ENCODE peak calls at places on chromosomes 7 and 10, in ten cellular contexts. O is PC-9, Z is fibroblast of mammary gland, I is left ventricle myocardium inferior, M is endodermal cell, C is skeletal muscle cell, T is astrocyte of the spinal cord, D is DND-41, A is Caco-2, B is cardiac muscle cell. H is an unnamed sample.

GRCh38 chr10:126063353-126063791 is 167.0 kb downstream of the FANK1 start:
- DNase-seq in C (peak), I (no peak), Z (peak), A (no peak), T (peak), O (peak), D (no peak), M (no peak), B (peak), H (peak)

GRCh38 chr10:118754132-118754555 is 626 bp downstream of the CACUL1 start:
- DNase-seq in O (peak), B (peak), T (peak), M (peak), I (peak), A (peak), Z (peak), D (peak), C (no peak), H (peak)

GRCh38 chr10:26621243-26621888 is 76.1 kb upstream of the PDSS1 start:
- DNase-seq in C (no peak), O (no peak), I (no peak), M (no peak), Z (no peak), B (no peak), D (no peak), A (no peak), T (no peak), H (no peak)

GRCh38 chr7:45177801-45178200 is 20.2 kb downstream of the RAMP3 start:
- DNase-seq in C (no peak), B (no peak), M (no peak), A (peak), I (no peak), T (no peak), O (no peak), D (no peak), Z (no peak), H (peak)

GRCh38 chr7:84277628-84278224 is 83.1 kb upstream of the SEMA3A start:
- DNase-seq in O (no peak), M (peak), I (no peak), A (no peak), Z (no peak), T (peak), D (no peak), C (no peak), B (no peak), H (peak)

GRCh38 chr10:6579193-6579903 is 728 bp downstream of the PRKCQ start:
- DNase-seq in M (peak), I (no peak), B (no peak), T (peak), O (no peak), Z (no peak), D (no peak), A (no peak), C (no peak), H (no peak)

GRCh38 chr10:25753776-25754175 is 180.3 kb upstream of the MYO3A start:
- DNase-seq in D (no peak), Z (peak), C (no peak), M (no peak), B (peak), T (peak), A (no peak), O (no peak), I (no peak), H (no peak)

GRCh38 chr10:24851595-24851994 is 100.8 kb downstream of the PRTFDC1 start:
- DNase-seq in O (no peak), C (no peak), M (no peak), Z (no peak), B (peak), I (no peak), A (no peak), T (peak), D (no peak), H (no peak)

GRCh38 chr7:107327986-107328569 is 141.8 kb upstream of the GPR22 start:
- DNase-seq in D (no peak), C (no peak), A (no peak), T (peak), M (no peak), I (no peak), B (no peak), Z (no peak), O (peak), H (peak)

GRCh38 chr7:106681815-106682495 is 21.0 kb upstream of the CCDC71L start:
- DNase-seq in T (peak), B (peak), C (peak), I (no peak), O (no peak), M (no peak), Z (peak), A (no peak), D (no peak), H (peak)

GRCh38 chr7:108376206-108376605 is 80.0 kb downstream of the NRCAM start:
- DNase-seq in I (no peak), O (no peak), C (no peak), B (no peak), M (no peak), Z (no peak), T (no peak), D (no peak), A (no peak), H (no peak)

GRCh38 chr10:1874533-1874932 is 137.2 kb upstream of the ADARB2 start:
- DNase-seq in B (no peak), I (no peak), Z (no peak), O (no peak), M (no peak), T (no peak), C (no peak), A (no peak), D (no peak), H (no peak)

GRCh38 chr7:91962419-91962818 is 21.8 kb downstream of the AKAP9 start:
- DNase-seq in B (no peak), I (no peak), A (no peak), Z (no peak), C (no peak), T (no peak), O (no peak), M (no peak), D (no peak), H (no peak)

GRCh38 chr7:31437466-31437865 is 76.4 kb upstream of the ITPRID1 start:
- DNase-seq in O (no peak), M (no peak), T (no peak), Z (no peak), D (no peak), B (no peak), C (no peak), A (no peak), I (no peak), H (no peak)

GRCh38 chr7:79282051-79282694 is 171.3 kb downstream of the MAGI2 start:
- DNase-seq in Z (peak), A (peak), C (peak), M (no peak), O (no peak), D (no peak), B (peak), T (peak), I (no peak), H (peak)

GRCh38 chr10:558331-558730 is 131.1 kb downstream of the DIP2C start:
- DNase-seq in C (no peak), B (no peak), I (no peak), D (no peak), Z (no peak), T (no peak), A (no peak), M (peak), O (no peak), H (no peak)

GRCh38 chr7:100003711-100004661 is 11.4 kb upstream of the ZKSCAN1 start:
- DNase-seq in D (no peak), I (no peak), T (no peak), B (no peak), M (peak), A (peak), Z (no peak), O (no peak), C (no peak), H (no peak)

DNA sequence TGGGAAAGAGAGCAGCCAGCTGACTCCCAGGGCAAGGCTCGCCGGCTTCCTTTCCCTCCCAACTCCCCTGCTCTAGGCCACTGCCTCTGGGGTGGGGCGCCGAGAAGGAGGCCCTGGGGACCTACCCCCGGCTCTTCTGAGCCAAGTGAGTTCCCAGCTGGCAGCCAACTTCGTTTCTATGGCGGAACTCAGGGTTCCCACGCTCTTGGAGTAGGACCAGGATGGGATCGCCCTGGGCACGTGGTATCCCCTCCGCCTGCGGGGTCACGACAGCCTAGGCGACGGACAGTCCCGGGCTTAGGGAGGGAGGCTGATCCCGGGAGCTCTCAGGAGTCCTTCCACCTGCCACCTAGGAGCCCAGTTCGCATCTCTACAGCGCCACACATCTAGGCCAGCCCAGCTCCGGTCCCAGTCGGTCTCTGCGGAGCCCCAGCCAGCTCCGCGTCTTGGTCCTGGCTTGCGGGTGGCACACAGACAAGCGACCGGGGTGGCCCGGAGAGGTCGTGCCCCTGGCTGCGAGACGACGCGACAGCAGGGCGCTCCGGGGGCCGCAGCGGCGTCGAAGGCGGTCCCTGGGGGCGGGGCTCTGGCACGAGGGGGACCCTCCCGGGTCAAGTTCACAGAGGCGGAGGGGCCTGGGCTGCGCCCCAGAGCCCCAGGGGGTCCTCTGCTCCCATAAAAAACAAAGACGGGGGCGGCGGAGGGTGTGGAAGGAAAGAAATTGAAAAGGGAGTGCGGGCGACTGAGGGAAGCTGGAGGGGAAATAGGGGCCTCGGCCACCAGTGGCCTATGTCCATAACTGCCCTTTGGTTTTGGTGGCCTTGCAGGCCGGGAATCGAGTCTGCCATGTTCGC is 20.4 kb upstream of the GATA3 start:
- DNase-seq in M (peak), O (no peak), D (no peak), A (no peak), C (no peak), Z (no peak), I (no peak), T (no peak), B (no peak), H (no peak)
- H3K4me3 ChIP-seq in M (no peak), O (no peak), D (no peak), A (no peak), C (no peak), Z (no peak), I (peak), T (no peak), B (peak), H (no peak)

GRCh38 chr7:98830972-98831548 is 38.8 kb downstream of the TMEM130 start:
- DNase-seq in T (no peak), M (no peak), C (no peak), O (no peak), Z (no peak), D (no peak), B (no peak), A (no peak), I (no peak), H (no peak)
- H3K4me3 ChIP-seq in T (no peak), M (no peak), C (no peak), O (no peak), Z (no peak), D (no peak), B (no peak), A (no peak), I (no peak), H (no peak)

GRCh38 chr10:13718820-13719219 is 132.1 kb downstream of the PRPF18 start:
- DNase-seq in A (no peak), T (no peak), I (no peak), Z (no peak), B (no peak), M (no peak), D (no peak), C (no peak), O (no peak), H (no peak)
- H3K4me3 ChIP-seq in A (peak), T (no peak), I (peak), Z (no peak), B (no peak), M (no peak), D (peak), C (peak), O (no peak), H (no peak)

DNA sequence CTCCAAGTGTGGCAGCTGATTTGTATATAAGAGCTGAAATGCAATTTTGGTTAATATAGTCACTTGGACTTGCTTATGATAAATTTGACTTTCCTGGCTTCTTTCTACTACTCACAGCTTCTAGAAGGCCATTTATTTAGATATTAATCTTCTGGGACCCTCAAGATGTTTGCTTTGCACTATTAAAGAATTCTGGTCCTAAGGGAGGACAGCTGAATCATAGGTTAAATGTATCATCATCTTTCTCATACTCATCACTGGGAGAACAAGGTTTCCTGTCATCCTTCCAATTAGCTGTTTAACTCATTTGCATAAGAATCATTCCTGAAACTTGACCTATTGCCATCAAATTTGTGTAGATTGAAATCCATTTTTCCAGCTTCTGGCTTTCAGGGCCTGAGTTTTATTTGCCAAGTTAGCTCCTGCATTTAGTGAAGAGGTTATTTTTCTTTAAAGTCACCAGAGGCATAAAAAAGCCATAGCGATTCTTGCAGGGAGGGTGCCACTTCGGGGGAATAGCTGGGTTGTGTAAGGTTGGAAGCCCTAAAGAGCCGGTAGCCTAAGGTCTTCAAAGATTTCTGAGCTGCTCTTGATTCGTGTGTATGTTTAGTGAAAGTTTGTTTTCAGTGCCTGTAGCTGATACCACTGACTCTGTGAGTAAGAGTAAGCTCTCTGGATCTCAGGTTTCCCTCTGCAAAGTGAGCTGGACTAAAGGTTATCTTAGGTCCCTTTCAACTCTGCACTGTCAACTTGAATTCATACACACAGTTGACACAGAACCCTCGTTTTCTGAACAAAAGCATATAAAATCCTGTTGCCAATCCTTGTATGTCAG is 4.2 kb downstream of the MAP3K8 start:
- DNase-seq in C (no peak), Z (peak), A (no peak), M (no peak), D (no peak), I (no peak), T (no peak), B (no peak), O (no peak), H (no peak)
- H3K4me3 ChIP-seq in C (no peak), Z (no peak), A (no peak), M (peak), D (peak), I (peak), T (no peak), B (no peak), O (no peak), H (no peak)

DNA sequence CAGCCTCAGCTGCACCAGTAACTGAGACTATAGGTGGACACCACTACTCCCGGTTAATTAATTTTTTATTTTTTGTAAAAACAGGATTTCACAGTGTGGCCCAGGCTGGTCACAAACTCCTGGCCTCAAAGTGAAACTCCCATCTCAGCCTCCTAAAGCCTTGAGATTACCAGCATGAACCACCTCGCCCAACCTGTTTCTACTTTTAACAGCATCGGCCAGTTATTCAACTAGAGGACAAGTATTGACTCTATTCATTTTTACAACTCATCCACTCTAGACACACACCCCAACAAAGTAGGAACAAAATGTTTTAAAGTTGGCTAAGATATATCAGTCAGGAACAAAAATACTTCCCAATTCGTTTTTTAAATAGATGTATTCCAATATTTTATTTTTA is 334.8 kb downstream of the PARD3 start:
- DNase-seq in O (no peak), M (no peak), A (peak), T (no peak), Z (no peak), C (no peak), D (no peak), I (no peak), B (no peak), H (no peak)
- H3K4me3 ChIP-seq in O (no peak), M (no peak), A (no peak), T (no peak), Z (no peak), C (no peak), D (no peak), I (no peak), B (no peak), H (no peak)

DNA sequence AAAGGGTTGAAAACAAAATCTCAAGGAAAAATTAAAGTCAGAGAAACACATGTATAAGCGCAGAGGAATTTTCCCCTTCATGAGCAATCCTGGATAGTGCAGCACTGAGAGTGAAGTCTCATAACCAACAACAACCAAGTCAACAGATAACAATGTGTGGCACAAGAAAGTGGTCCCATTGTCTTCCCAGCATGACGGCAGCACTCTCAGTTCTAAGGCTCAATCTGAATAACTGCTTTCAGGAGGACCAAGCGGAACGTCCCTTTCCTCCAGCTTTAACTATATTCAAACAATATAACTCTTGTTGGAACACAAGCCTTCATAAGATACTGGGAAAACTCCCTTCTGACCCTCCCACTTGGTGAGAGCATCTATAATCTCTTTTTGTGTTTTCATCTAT is 137.9 kb downstream of the RAPGEF5 start:
- DNase-seq in T (no peak), Z (no peak), O (no peak), A (no peak), M (no peak), I (no peak), C (no peak), D (no peak), B (peak), H (no peak)
- H3K4me3 ChIP-seq in T (no peak), Z (no peak), O (no peak), A (no peak), M (no peak), I (peak), C (no peak), D (no peak), B (no peak), H (no peak)

GRCh38 chr7:27184342-27185012 is 555 bp downstream of the HOXA11 start:
- DNase-seq in C (no peak), T (no peak), A (peak), M (peak), D (no peak), Z (peak), O (peak), B (no peak), I (no peak), H (peak)
- H3K4me3 ChIP-seq in C (peak), T (peak), A (peak), M (peak), D (no peak), Z (peak), O (peak), B (peak), I (peak), H (peak)

DNA sequence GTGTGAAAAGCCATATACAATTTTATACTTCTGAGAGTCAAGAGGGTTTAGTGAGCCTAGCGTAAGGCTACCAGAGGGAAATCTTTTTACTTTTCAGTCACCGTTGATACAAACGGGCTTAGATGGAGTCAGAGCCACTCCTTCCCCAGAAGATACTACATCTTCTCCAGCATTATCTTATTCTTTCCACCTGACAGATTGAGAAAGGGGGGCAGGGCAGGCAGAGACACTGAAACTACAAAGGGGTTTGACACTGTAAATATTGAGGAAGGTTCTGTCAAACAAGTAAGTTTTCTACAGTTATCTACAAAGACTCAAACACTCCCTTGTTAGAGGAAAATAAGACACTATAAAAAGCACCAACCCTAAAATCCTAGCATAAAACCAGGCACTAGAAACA is 100.0 kb downstream of the RELN start:
- DNase-seq in Z (no peak), D (no peak), O (no peak), I (no peak), A (no peak), M (no peak), T (no peak), C (no peak), B (no peak), H (no peak)
- H3K4me3 ChIP-seq in Z (no peak), D (no peak), O (no peak), I (no peak), A (no peak), M (no peak), T (no peak), C (no peak), B (no peak), H (no peak)

GRCh38 chr10:85603167-85603940 is 763.2 kb downstream of the GRID1 start:
- DNase-seq in C (no peak), A (no peak), T (no peak), Z (no peak), O (peak), D (no peak), B (no peak), M (peak), I (no peak), H (peak)
- H3K4me3 ChIP-seq in C (no peak), A (no peak), T (no peak), Z (no peak), O (no peak), D (no peak), B (no peak), M (no peak), I (no peak), H (no peak)

GRCh38 chr10:20406607-20407188 is 490.4 kb downstream of the NEBL start:
- DNase-seq in Z (no peak), T (no peak), I (no peak), O (no peak), M (no peak), C (no peak), D (no peak), A (no peak), B (no peak), H (no peak)

GRCh38 chr10:20407421-20407820 is 489.7 kb downstream of the NEBL start:
- DNase-seq in A (no peak), B (no peak), O (no peak), M (no peak), Z (no peak), I (no peak), D (no peak), T (no peak), C (no peak), H (no peak)

GRCh38 chr10:20399789-20400188 is 497.3 kb downstream of the NEBL start:
- DNase-seq in M (no peak), I (no peak), B (no peak), C (no peak), O (no peak), T (no peak), D (no peak), Z (no peak), A (no peak), H (no peak)

DNA sequence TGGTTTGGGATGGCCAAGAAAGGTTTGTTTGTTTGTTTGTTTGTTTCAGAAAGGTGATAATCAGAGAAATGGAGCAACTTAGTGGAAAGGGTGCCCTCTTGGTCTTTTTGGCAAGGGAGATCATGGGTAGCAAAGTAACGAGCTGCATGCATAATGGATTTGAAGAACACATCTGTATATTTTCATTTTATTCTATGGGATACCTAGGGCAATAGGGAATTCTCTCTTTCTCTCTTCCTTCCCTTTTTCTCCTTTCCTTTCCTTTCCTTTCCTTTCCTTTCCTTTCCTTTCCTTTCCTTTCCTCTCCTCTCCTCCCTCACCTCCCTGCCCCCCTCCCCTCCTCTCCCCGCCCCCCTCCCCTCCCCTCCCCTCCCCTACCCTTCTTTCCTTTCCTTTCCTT is 492.1 kb downstream of the NEBL start:
- DNase-seq in C (no peak), I (no peak), Z (no peak), M (no peak), T (no peak), A (no peak), O (no peak), B (no peak), D (no peak), H (no peak)
- H3K4me3 ChIP-seq in C (no peak), I (no peak), Z (no peak), M (no peak), T (no peak), A (no peak), O (no peak), B (no peak), D (no peak), H (no peak)

H was measured in SJSA1.